ENCODE peak calls at places on chromosomes 7 and 10, in nine cellular contexts. D, R, I, H, O, F, K, Z and Y are unnamed samples.

GRCh38 chr7:140656548-140657515 is 15.9 kb upstream of the ADCK2 start:
- DNase-seq in D (peak; percentile 74), R (peak; percentile 80), I (peak; percentile 67), H (peak; percentile 10), O (no peak), F (no peak), K (peak; percentile 70), Z (peak; percentile 74), Y (peak; percentile 69)

GRCh38 chr7:34091330-34091917 is 186.1 kb downstream of the BMPER start:
- DNase-seq in D (no peak), R (peak; percentile 33), I (peak; percentile 74), H (no peak), O (peak; percentile 58), F (no peak), K (no peak), Z (peak; percentile 46), Y (peak; percentile 81)

GRCh38 chr10:17682236-17682946 is 38.4 kb downstream of the STAM start:
- DNase-seq in D (no peak), R (no peak), I (no peak), H (no peak), O (no peak), F (no peak), K (no peak), Z (peak; percentile 11), Y (peak; percentile 38)

GRCh38 chr10:100879741-100880360 is 32.9 kb upstream of the SLF2 start:
- DNase-seq in D (peak; percentile 41), R (no peak), I (no peak), H (no peak), O (peak; percentile 91), F (no peak), K (no peak), Z (no peak), Y (no peak)

GRCh38 chr10:103759100-103759781 is 96.1 kb downstream of the SH3PXD2A start:
- DNase-seq in D (no peak), R (no peak), I (peak; percentile 80), H (peak; percentile 84), O (peak; percentile 57), F (peak; percentile 28), K (peak; percentile 87), Z (peak; percentile 32), Y (peak; percentile 85)

GRCh38 chr10:42690449-42691360 is 52.3 kb upstream of the ZNF33B start:
- DNase-seq in D (no peak), R (no peak), I (no peak), H (no peak), O (peak; percentile 20), F (no peak), K (no peak), Z (no peak), Y (no peak)

GRCh38 chr7:130440527-130441365 is at the start of gene CEP41:
- DNase-seq in D (peak; percentile 99), R (peak; percentile 96), I (peak; percentile 96), H (peak; percentile 91), O (peak; percentile 98), F (peak; percentile 83), K (peak; percentile 98), Z (peak; percentile 98), Y (peak; percentile 98)

GRCh38 chr7:101838837-101839483 is 21.5 kb downstream of the CUX1 start:
- DNase-seq in D (peak; percentile 64), R (no peak), I (no peak), H (no peak), O (peak; percentile 72), F (no peak), K (no peak), Z (no peak), Y (no peak)

GRCh38 chr10:11516419-11516721 is 95.1 kb downstream of the USP6NL start:
- DNase-seq in D (no peak), R (no peak), I (no peak), H (no peak), O (no peak), F (no peak), K (no peak), Z (peak; percentile 80), Y (no peak)

GRCh38 chr7:142391191-142391992 is 133.5 kb upstream of the PRSS58 start:
- DNase-seq in D (no peak), R (no peak), I (peak; percentile 12), H (no peak), O (peak; percentile 79), F (no peak), K (no peak), Z (peak; percentile 20), Y (no peak)

GRCh38 chr10:69901623-69902505 is 100.2 kb downstream of the COL13A1 start:
- DNase-seq in D (peak; percentile 70), R (peak; percentile 48), I (peak; percentile 43), H (peak; percentile 20), O (peak; percentile 92), F (peak; percentile 23), K (no peak), Z (peak; percentile 30), Y (peak; percentile 62)

GRCh38 chr10:34522542-34522941 is 292.6 kb downstream of the PARD3 start:
- DNase-seq in D (no peak), R (no peak), I (peak; percentile 67), H (no peak), O (peak; percentile 6), F (no peak), K (no peak), Z (peak; percentile 63), Y (peak; percentile 58)

GRCh38 chr10:132549416-132549815 is 11.8 kb downstream of the INPP5A start:
- DNase-seq in D (no peak), R (peak; percentile 24), I (no peak), H (no peak), O (no peak), F (no peak), K (peak; percentile 49), Z (no peak), Y (no peak)

GRCh38 chr7:418636-419280 is 100.9 kb downstream of the PDGFA start:
- DNase-seq in D (no peak), R (no peak), I (no peak), H (no peak), O (no peak), F (no peak), K (no peak), Z (no peak), Y (no peak)

GRCh38 chr10:35789996-35790395 is 147.9 kb upstream of the FZD8 start:
- DNase-seq in D (no peak), R (no peak), I (peak; percentile 46), H (peak; percentile 43), O (no peak), F (no peak), K (no peak), Z (no peak), Y (peak; percentile 7)

GRCh38 chr7:29196971-29197370 is 2.4 kb downstream of the CHN2 start:
- DNase-seq in D (no peak), R (no peak), I (no peak), H (no peak), O (no peak), F (no peak), K (no peak), Z (no peak), Y (no peak)

GRCh38 chr7:105346593-105347322 is 42.0 kb downstream of the SRPK2 start:
- DNase-seq in D (no peak), R (no peak), I (no peak), H (no peak), O (no peak), F (no peak), K (no peak), Z (no peak), Y (no peak)

GRCh38 chr7:37141742-37142141 is 306.9 kb downstream of the ELMO1 start:
- DNase-seq in D (no peak), R (no peak), I (no peak), H (no peak), O (no peak), F (no peak), K (no peak), Z (no peak), Y (no peak)
- TF ChIP-seq CTCF in D (peak; percentile 15), R (no peak), I (no peak), H (no peak), O (no peak), F (no peak), K (no peak), Z (no peak), Y (no peak)

GRCh38 chr10:8053446-8054242 is 844 bp upstream of the GATA3 start:
- DNase-seq in D (peak; percentile 85), R (peak; percentile 86), I (peak; percentile 34), H (peak; percentile 59), O (peak; percentile 49), F (no peak), K (peak; percentile 64), Z (peak; percentile 81), Y (peak; percentile 88)
- H3K4me3 ChIP-seq in D (peak overlapping the region; percentile 49), R (peak overlapping the region; percentile 53), I (peak overlapping the region; percentile 29), H (peak overlapping the region; percentile 68), O (no peak overlapping the region), F (peak overlapping the region; percentile 68), K (peak overlapping the region; percentile 37), Z (peak overlapping the region; percentile 41), Y (peak overlapping the region; percentile 62)

GRCh38 chr7:127629268-127629854 is 11.4 kb upstream of the PAX4 start:
- DNase-seq in D (no peak), R (peak; percentile 35), I (no peak), H (no peak), O (peak; percentile 75), F (no peak), K (no peak), Z (peak; percentile 47), Y (no peak)

GRCh38 chr7:127632276-127632910 is 14.5 kb upstream of the PAX4 start:
- DNase-seq in D (no peak), R (no peak), I (peak; percentile 29), H (peak; percentile 85), O (no peak), F (no peak), K (no peak), Z (no peak), Y (no peak)

DNA sequence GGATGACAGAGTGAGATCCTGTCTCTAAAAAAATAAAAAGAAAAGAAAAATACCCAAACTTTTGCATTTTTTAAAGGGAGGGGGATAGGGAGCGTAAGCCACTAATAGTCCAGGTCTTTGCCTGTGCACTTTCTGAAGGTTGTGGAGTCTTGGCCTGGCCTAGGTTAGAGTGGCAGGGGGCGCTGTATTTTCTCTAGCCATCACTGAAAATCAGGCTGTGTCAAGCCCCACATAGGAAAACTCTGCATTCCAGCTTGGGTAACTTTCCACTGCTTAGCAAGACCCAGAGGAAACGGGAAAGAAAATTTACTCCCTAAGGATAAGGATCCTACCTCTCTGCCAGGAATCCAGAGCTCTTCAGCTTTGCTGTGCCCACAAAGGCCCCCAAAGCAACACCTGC is 10.5 kb upstream of the PAX4 start:
- DNase-seq in D (no peak), R (no peak), I (no peak), H (no peak), O (no peak), F (no peak), K (no peak), Z (no peak), Y (no peak)
- TF ChIP-seq CTCF in D (no peak), R (no peak), I (peak; percentile 21), H (no peak), O (peak; percentile 27), F (no peak), K (no peak), Z (no peak), Y (peak; percentile 14)

DNA sequence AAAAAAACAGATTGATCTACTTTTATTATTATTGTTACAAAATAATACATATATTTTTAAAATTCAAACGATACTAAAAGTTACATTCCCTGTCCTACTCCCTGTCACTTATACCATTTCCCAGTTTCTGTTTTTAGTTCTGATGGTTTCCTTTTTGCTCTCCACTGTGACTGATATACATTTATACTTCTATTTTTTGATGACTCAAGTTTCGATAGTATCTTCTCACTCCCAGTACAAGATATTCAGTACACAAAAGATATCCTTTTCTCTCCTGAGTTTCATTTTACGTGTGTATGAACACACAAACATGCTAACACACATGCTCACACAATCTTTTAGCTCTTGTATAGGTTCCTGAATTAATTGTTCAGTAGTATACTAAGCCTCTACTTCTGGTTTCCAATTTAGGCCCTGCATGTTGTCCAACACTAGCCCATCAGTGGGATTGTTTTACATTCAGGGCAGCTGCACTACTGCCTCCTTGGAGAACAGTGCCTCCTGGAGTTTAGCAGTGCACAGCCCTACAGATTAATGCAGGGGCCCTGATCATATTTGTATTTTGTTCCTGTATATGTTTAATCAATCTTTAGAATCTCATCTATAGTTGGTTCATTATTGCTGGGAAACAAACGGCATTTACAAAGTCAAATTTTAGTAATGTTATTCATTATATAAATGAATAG is 131.0 kb downstream of the TES start:
- DNase-seq in D (no peak), R (no peak), I (no peak), H (no peak), O (no peak), F (no peak), K (no peak), Z (peak; percentile 13), Y (peak; percentile 20)
- H3K4me3 ChIP-seq in D (no peak overlapping the region), R (no peak overlapping the region), I (no peak overlapping the region), H (no peak overlapping the region), O (no peak overlapping the region), F (no peak overlapping the region), K (no peak overlapping the region), Z (no peak overlapping the region), Y (no peak overlapping the region)